ENCODE peak calls at places on chromosomes 3 and 15, in six cellular contexts. I is MCF 10A, S is brain microvascular endothelial cell, D is DMS 273 treated with DMSO at 0.1 percent for 48 hours, O is posterior cingulate gyrus, Q is anterior cingulate cortex. M is an unnamed sample.

GRCh38 chr3:184748219-184749135 is 36.6 kb upstream of the MAGEF1 start:
- DNase-seq in I (peak; percentile 73), S (no peak), D (no peak), O (no peak), Q (no peak), M (peak; percentile 52)

GRCh38 chr3:52679139-52679538 is 6.6 kb downstream of the PBRM1 start:
- DNase-seq in I (no peak), S (no peak), D (no peak), O (no peak), Q (no peak), M (no peak)

GRCh38 chr3:62574499-62574898 is 201.1 kb upstream of the FEZF2 start:
- DNase-seq in I (no peak), S (no peak), D (no peak), O (no peak), Q (no peak), M (no peak)

GRCh38 chr15:62495670-62496328 is 330.7 kb upstream of the C2CD4B start:
- DNase-seq in I (no peak), S (peak; percentile 81), D (no peak), O (no peak), Q (peak; percentile 4), M (peak; percentile 68)

GRCh38 chr15:66387176-66388056 is 704 bp downstream of the MAP2K1 start:
- DNase-seq in I (peak; percentile 66), S (peak; percentile 77), D (peak; percentile 16), O (peak; percentile 24), Q (peak; percentile 40), M (peak; percentile 73)

GRCh38 chr3:155323063-155323666 is 29.7 kb upstream of the STRIT1 start:
- DNase-seq in I (peak; percentile 83), S (peak; percentile 74), D (peak; percentile 50), O (no peak), Q (no peak), M (peak; percentile 76)

GRCh38 chr15:90915808-90916440 is 12.8 kb downstream of the MAN2A2 start:
- DNase-seq in I (no peak), S (peak; percentile 76), D (no peak), O (no peak), Q (no peak), M (no peak)

GRCh38 chr3:64161481-64161952 is 63.7 kb downstream of the PRICKLE2 start:
- DNase-seq in I (peak; percentile 52), S (no peak), D (peak; percentile 42), O (no peak), Q (no peak), M (peak; percentile 64)

GRCh38 chr3:186340211-186340610 is 21.8 kb downstream of the DGKG start:
- DNase-seq in I (peak; percentile 13), S (no peak), D (no peak), O (no peak), Q (no peak), M (peak; percentile 37)

GRCh38 chr3:165406425-165406824 is 210.2 kb upstream of the SLITRK3 start:
- DNase-seq in I (no peak), S (no peak), D (no peak), O (no peak), Q (no peak), M (peak; percentile 29)

GRCh38 chr3:13520326-13520880 is 28.5 kb upstream of the FBLN2 start:
- DNase-seq in I (no peak), S (no peak), D (no peak), O (no peak), Q (no peak), M (no peak)

GRCh38 chr15:61480295-61480694 is 251.2 kb upstream of the RORA start:
- DNase-seq in I (no peak), S (peak; percentile 15), D (no peak), O (no peak), Q (no peak), M (no peak)

GRCh38 chr15:40691737-40692136 is 3.2 kb upstream of the RAD51 start:
- DNase-seq in I (peak; percentile 22), S (no peak), D (no peak), O (no peak), Q (no peak), M (no peak)

GRCh38 chr15:98649996-98650870 is 1.9 kb downstream of the IGF1R start:
- DNase-seq in I (no peak), S (no peak), D (no peak), O (no peak), Q (no peak), M (no peak)

GRCh38 chr15:25933456-25934158 is 70.5 kb upstream of the ATP10A start:
- DNase-seq in I (peak; percentile 0), S (peak; percentile 75), D (peak; percentile 40), O (peak; percentile 71), Q (no peak), M (peak; percentile 68)

GRCh38 chr3:148379763-148380162 is 317.9 kb upstream of the AGTR1 start:
- DNase-seq in I (peak; percentile 59), S (peak; percentile 64), D (peak; percentile 13), O (no peak), Q (no peak), M (peak; percentile 62)

GRCh38 chr3:175969456-175969855 is 1110.3 kb downstream of the NAALADL2 start:
- DNase-seq in I (no peak), S (no peak), D (no peak), O (no peak), Q (no peak), M (no peak)

GRCh38 chr15:31214158-31214863 is 112.3 kb upstream of the KLF13 start:
- DNase-seq in I (no peak), S (no peak), D (no peak), O (no peak), Q (no peak), M (no peak)

GRCh38 chr15:77418341-77419049 is 1.4 kb downstream of the PEAK1 start:
- DNase-seq in I (peak; percentile 3), S (peak; percentile 20), D (no peak), O (no peak), Q (no peak), M (no peak)

GRCh38 chr3:195895078-195895899 is 13.1 kb downstream of the TNK2 start:
- DNase-seq in I (peak; percentile 55), S (no peak), D (peak; percentile 60), O (peak; percentile 65), Q (peak; percentile 63), M (no peak)

GRCh38 chr15:82530606-82531379 is 9.5 kb downstream of the RPS17 start:
- DNase-seq in I (peak; percentile 76), S (peak; percentile 63), D (no peak), O (peak; percentile 50), Q (no peak), M (peak; percentile 71)

GRCh38 chr3:61877359-61877770 is 316.0 kb downstream of the PTPRG start:
- DNase-seq in I (no peak), S (no peak), D (no peak), O (no peak), Q (no peak), M (peak; percentile 11)

GRCh38 chr15:85550283-85550682 is 169.9 kb downstream of the AKAP13 start:
- DNase-seq in I (no peak), S (no peak), D (no peak), O (no peak), Q (no peak), M (no peak)

GRCh38 chr3:46829699-46830208 is 33.5 kb downstream of the MYL3 start:
- DNase-seq in I (no peak), S (no peak), D (no peak), O (no peak), Q (no peak), M (no peak)

GRCh38 chr3:189982299-189982945 is 138.3 kb downstream of the P3H2 start:
- DNase-seq in I (no peak), S (no peak), D (no peak), O (no peak), Q (no peak), M (no peak)

GRCh38 chr15:71295242-71296031 is 180.2 kb downstream of the THSD4 start:
- DNase-seq in I (peak; percentile 99), S (peak; percentile 98), D (no peak), O (no peak), Q (no peak), M (peak; percentile 100)

GRCh38 chr15:63891763-63892123 is 58.0 kb upstream of the HERC1 start:
- DNase-seq in I (no peak), S (no peak), D (no peak), O (no peak), Q (no peak), M (no peak)

GRCh38 chr15:22968356-22968755 is 11.8 kb downstream of the CYFIP1 start:
- DNase-seq in I (peak; percentile 71), S (peak; percentile 93), D (no peak), O (no peak), Q (no peak), M (peak; percentile 93)

GRCh38 chr3:29922990-29923746 is 642.3 kb downstream of the RBMS3 start:
- DNase-seq in I (peak; percentile 44), S (peak; percentile 92), D (no peak), O (no peak), Q (no peak), M (peak; percentile 92)

GRCh38 chr3:98885851-98886250 is 15.6 kb downstream of the DCBLD2 start:
- DNase-seq in I (peak; percentile 46), S (no peak), D (no peak), O (no peak), Q (no peak), M (no peak)

GRCh38 chr3:58101499-58102370 is 93.5 kb downstream of the FLNB start:
- DNase-seq in I (no peak), S (no peak), D (no peak), O (no peak), Q (peak; percentile 64), M (no peak)

GRCh38 chr3:46907960-46908293 is 30.4 kb downstream of the PTH1R start:
- DNase-seq in I (no peak), S (no peak), D (no peak), O (no peak), Q (no peak), M (no peak)

GRCh38 chr3:170419301-170420087 is 826 bp downstream of the CLDN11 start:
- DNase-seq in I (no peak), S (no peak), D (no peak), O (peak; percentile 45), Q (peak; percentile 69), M (no peak)

GRCh38 chr3:63990733-63991132 is 32.6 kb downstream of the PSMD6 start:
- DNase-seq in I (no peak), S (no peak), D (no peak), O (no peak), Q (no peak), M (no peak)

GRCh38 chr15:57307527-57308193 is 68.6 kb upstream of the CGNL1 start:
- DNase-seq in I (no peak), S (no peak), D (no peak), O (no peak), Q (no peak), M (peak; percentile 7)

M was measured in bronchial epithelial cell.